ENCODE peak calls at places on chromosomes 11 and 22, in seven cellular contexts. M is neuronal stem cell, K is mesenchymal stem cell, C is mesendoderm, J is H9, E is H1, A is trophoblast cell. N is an unnamed sample.

GRCh38 chr11:117662870-117663269 is 134.1 kb downstream of the DSCAML1 start:
- DNase-seq in M (no peak), K (no peak), C (no peak), J (no peak), E (no peak), A (no peak), N (no peak)

GRCh38 chr11:2728663-2729332 is 29.0 kb upstream of the KCNQ1OT1 start:
- DNase-seq in M (no peak), K (no peak), C (no peak), J (no peak), E (no peak), A (no peak), N (no peak)

GRCh38 chr11:2587976-2588748 is 111.6 kb downstream of the KCNQ1OT1 start:
- DNase-seq in M (no peak), K (no peak), C (no peak), J (no peak), E (no peak), A (no peak), N (no peak)

GRCh38 chr11:45665933-45666647 is 668 bp upstream of the CHST1 start:
- DNase-seq in M (no peak), K (peak), C (no peak), J (no peak), E (no peak), A (no peak), N (no peak)

GRCh38 chr11:35373284-35373933 is 45.9 kb downstream of the SLC1A2 start:
- DNase-seq in M (no peak), K (no peak), C (no peak), J (no peak), E (no peak), A (no peak), N (peak)

GRCh38 chr11:65720237-65720934 is at the start of gene RNASEH2C:
- DNase-seq in M (peak), K (peak), C (peak), J (peak), E (peak), A (peak), N (peak)

GRCh38 chr11:12125609-12126149 is 15.3 kb downstream of the MICAL2 start:
- DNase-seq in M (no peak), K (peak), C (no peak), J (no peak), E (no peak), A (peak), N (peak)

GRCh38 chr22:42991010-42991651 is 23.8 kb downstream of the PACSIN2 start:
- DNase-seq in M (no peak), K (peak), C (no peak), J (no peak), E (no peak), A (peak), N (peak)

GRCh38 chr11:64844330-64845124 is at the start of gene CDC42BPG:
- DNase-seq in M (no peak), K (peak), C (peak), J (peak), E (no peak), A (peak), N (peak)

GRCh38 chr11:78147807-78148206 is 8.4 kb upstream of the ALG8 start:
- DNase-seq in M (no peak), K (no peak), C (no peak), J (no peak), E (no peak), A (no peak), N (no peak)

GRCh38 chr22:33747576-33748180 is 172.6 kb downstream of the LARGE1 start:
- DNase-seq in M (no peak), K (no peak), C (no peak), J (no peak), E (no peak), A (no peak), N (no peak)

GRCh38 chr11:2650343-2650867 is 49.4 kb downstream of the KCNQ1OT1 start:
- DNase-seq in M (no peak), K (no peak), C (no peak), J (no peak), E (no peak), A (peak), N (no peak)

GRCh38 chr22:43014062-43014875 is 680 bp downstream of the PACSIN2 start:
- DNase-seq in M (peak), K (peak), C (peak), J (peak), E (no peak), A (peak), N (no peak)

GRCh38 chr22:33823552-33823951 is 96.7 kb downstream of the LARGE1 start:
- DNase-seq in M (no peak), K (peak), C (no peak), J (no peak), E (no peak), A (no peak), N (peak)

GRCh38 chr22:44625981-44626687 is 75.9 kb upstream of the PRR5 start:
- DNase-seq in M (peak), K (peak), C (peak), J (peak), E (peak), A (peak), N (peak)

GRCh38 chr22:37632174-37633081 is 7.0 kb upstream of the SH3BP1 start:
- DNase-seq in M (no peak), K (no peak), C (no peak), J (no peak), E (no peak), A (no peak), N (no peak)

GRCh38 chr11:85752201-85752889 is 58.6 kb downstream of the SYTL2 start:
- DNase-seq in M (no peak), K (no peak), C (no peak), J (no peak), E (no peak), A (no peak), N (no peak)

GRCh38 chr11:61297741-61298140 is 2.6 kb upstream of the VWCE start:
- DNase-seq in M (no peak), K (peak), C (no peak), J (no peak), E (no peak), A (peak), N (peak)

GRCh38 chr11:76637491-76638266 is 32.9 kb downstream of the LRRC32 start:
- DNase-seq in M (no peak), K (no peak), C (no peak), J (peak), E (no peak), A (no peak), N (no peak)

GRCh38 chr11:110431212-110432073 is 1.7 kb downstream of the FDX1 start:
- DNase-seq in M (no peak), K (peak), C (no peak), J (no peak), E (no peak), A (peak), N (peak)

GRCh38 chr11:120815260-120816100 is 208.4 kb upstream of the TBCEL start:
- DNase-seq in M (no peak), K (no peak), C (peak), J (peak), E (no peak), A (peak), N (no peak)

GRCh38 chr11:6667733-6668374 is 12.2 kb upstream of the DCHS1 start:
- DNase-seq in M (no peak), K (peak), C (peak), J (no peak), E (no peak), A (peak), N (peak)

DNA sequence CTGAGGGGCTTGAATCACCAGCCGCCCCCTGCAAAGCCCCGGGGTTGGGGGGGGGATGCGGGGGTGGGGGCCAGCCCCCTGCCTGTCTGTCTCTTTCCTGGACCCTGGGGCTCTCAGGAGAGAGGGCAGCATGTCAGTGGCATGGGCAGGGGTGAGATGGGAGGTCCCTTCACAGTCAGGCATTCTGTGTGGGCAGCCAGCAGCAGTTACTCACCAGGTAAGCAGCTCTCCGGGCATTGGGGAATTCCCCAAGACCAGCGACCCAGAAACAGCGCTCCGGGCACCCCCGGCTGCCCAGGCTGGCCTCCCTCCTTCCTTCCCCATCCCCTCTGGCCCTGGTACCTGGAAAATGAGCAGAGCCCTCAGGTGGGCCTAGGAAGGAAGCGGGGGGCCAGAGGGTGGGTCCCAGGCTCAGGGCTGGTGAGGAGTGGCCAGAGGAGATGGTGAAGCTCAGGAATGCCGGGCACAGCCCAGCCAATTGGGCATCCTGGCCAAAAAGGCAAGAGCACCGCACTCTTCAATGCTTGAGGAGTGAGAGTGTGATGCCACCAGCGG is 4.2 kb upstream of the LIF start:
- DNase-seq in M (no peak), K (peak), C (no peak), J (no peak), E (no peak), A (no peak), N (peak)
- H3K18ac ChIP-seq in M (peak), K (no peak), C (no peak), J (no peak), E (no peak), A (no peak), N (peak)

DNA sequence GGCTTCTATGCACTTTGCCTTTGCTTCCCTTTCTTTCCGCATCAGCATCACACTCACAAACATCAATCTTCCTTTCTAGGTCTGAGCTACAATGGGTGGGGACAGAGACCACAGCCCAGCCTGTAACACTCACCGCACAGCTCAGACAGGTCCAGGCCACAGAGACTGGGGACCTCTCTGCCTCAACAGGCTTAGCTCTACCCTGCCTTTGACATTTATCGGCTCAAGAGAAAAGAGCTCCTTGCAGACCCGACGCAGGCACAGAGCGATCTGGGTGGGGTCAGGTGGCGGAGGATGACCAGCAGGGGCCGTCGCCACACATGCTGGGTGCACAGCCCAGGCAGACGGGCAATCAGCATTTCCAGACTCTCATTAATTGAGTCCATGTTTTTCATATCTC is 837.3 kb downstream of the TBC1D22A start:
- DNase-seq in M (no peak), K (no peak), C (no peak), J (no peak), E (no peak), A (no peak), N (no peak)
- H3K18ac ChIP-seq in M (no peak), K (no peak), C (no peak), J (no peak), E (no peak), A (no peak), N (no peak)

DNA sequence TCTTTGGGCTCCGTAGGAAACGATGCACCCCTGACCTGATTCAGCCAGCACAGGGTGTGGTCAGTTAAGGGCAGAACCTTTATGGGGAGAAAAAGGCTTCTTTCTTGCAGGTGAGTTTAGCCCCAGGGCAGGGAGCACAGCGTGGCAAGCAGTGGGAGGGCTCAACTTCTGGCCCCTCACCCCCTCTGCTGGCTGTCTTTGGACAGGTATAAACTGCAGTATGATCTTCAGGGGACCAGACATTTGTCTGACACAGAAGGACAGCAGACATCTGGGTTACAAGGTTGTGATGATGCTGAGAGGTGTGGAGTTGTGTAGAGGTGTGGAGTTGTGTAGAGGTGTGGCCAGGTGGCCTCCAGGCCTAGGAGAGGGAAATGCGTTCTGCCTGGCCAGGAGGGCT is 324.0 kb upstream of the PLET1 start:
- DNase-seq in M (no peak), K (no peak), C (peak), J (peak), E (peak), A (peak), N (no peak)
- H3K18ac ChIP-seq in M (no peak), K (no peak), C (no peak), J (no peak), E (no peak), A (no peak), N (no peak)

GRCh38 chr11:69427906-69428880 is 53.3 kb upstream of the LINC01488 start:
- DNase-seq in M (no peak), K (no peak), C (no peak), J (no peak), E (no peak), A (no peak), N (no peak)

GRCh38 chr11:69429716-69430491 is 51.6 kb upstream of the LINC01488 start:
- DNase-seq in M (no peak), K (no peak), C (no peak), J (no peak), E (no peak), A (no peak), N (no peak)

GRCh38 chr11:69431136-69431535 is 50.3 kb upstream of the LINC01488 start:
- DNase-seq in M (no peak), K (no peak), C (no peak), J (no peak), E (no peak), A (no peak), N (no peak)

GRCh38 chr11:69431893-69432738 is 49.3 kb upstream of the LINC01488 start:
- DNase-seq in M (no peak), K (no peak), C (no peak), J (no peak), E (no peak), A (no peak), N (no peak)

DNA sequence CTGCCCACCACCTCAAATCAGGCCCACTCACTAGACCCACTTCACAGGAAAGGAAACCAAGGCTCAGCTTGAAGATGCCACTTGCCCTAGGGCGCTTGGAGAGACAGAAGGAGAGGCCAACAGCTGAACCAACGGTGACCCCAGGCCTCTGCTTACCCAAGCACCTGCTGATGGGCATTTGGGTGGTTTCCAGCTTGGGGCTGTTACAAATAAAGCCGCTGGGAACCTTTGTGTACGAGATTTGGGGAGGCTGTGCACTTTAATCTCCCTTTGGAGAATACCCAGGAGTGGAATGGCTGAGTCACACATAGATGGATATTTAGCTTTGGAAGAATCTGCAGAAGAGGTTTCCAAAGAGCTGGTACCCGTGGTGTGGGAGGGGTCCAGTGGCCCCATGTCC is 50.9 kb upstream of the LINC01488 start:
- DNase-seq in M (no peak), K (no peak), C (no peak), J (no peak), E (no peak), A (no peak), N (peak)
- H3K18ac ChIP-seq in M (no peak), K (no peak), C (no peak), J (no peak), E (no peak), A (no peak), N (no peak)

GRCh38 chr11:8998017-8998416 is 5.8 kb downstream of the NRIP3 start:
- DNase-seq in M (no peak), K (no peak), C (no peak), J (no peak), E (no peak), A (no peak), N (no peak)
- H3K18ac ChIP-seq in M (no peak), K (no peak), C (no peak), J (no peak), E (no peak), A (no peak), N (no peak)

GRCh38 chr11:18358646-18359045 is 35.7 kb upstream of the LDHA start:
- DNase-seq in M (no peak), K (no peak), C (no peak), J (no peak), E (no peak), A (no peak), N (no peak)
- H3K18ac ChIP-seq in M (no peak), K (no peak), C (no peak), J (no peak), E (no peak), A (no peak), N (no peak)

GRCh38 chr11:47003180-47003877 is 66.8 kb downstream of the CSTPP1 start:
- DNase-seq in M (no peak), K (no peak), C (no peak), J (no peak), E (no peak), A (no peak), N (no peak)
- H3K18ac ChIP-seq in M (no peak), K (peak), C (no peak), J (no peak), E (no peak), A (no peak), N (peak)

DNA sequence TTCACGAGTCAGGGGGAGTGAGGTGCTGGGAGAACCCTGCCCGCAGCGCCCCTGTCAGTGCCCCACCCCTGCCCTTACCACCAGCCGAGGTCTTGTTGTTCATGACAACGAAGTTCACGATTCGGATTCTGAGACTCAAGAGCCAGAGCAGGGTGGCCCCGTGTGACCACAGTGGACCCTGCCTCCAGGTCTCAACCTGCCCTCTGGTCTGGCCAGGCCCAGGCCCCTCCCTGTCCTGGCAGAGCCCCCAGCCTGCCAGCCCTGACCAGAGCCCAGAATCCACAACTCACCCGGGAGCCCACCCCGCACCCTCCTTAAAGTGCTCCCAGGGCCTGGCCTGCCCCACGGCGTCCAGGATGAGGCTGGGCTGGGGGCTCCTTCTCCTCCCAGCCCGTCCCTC is 9.9 kb downstream of the ANO9 start:
- DNase-seq in M (no peak), K (no peak), C (no peak), J (no peak), E (no peak), A (no peak), N (no peak)
- H3K18ac ChIP-seq in M (no peak), K (no peak), C (no peak), J (no peak), E (no peak), A (no peak), N (no peak)

GRCh38 chr11:123469586-123469985 is 39.5 kb downstream of the GRAMD1B start:
- DNase-seq in M (no peak), K (no peak), C (no peak), J (no peak), E (no peak), A (no peak), N (no peak)
- H3K18ac ChIP-seq in M (no peak), K (no peak), C (no peak), J (no peak), E (no peak), A (no peak), N (no peak)